ENCODE peak calls at places on chromosomes 3 and 15, in six cellular contexts. One of them, this sample, is unnamed. For H3K4me1, the result is how much of the 10 kb centered on the place peaks cover.

GRCh38 chr15:53454843-53455721 is 304.4 kb downstream of the WDR72 start:
- DNase-seq in heart right ventricle: no peak
- DNase-seq in upper lobe of right lung: no peak
- DNase-seq in psoas muscle: no peak
- DNase-seq in cardiac muscle cell: no peak
- DNase-seq in stomach: no peak
- DNase-seq in this sample: no peak

GRCh38 chr3:109548192-109548938 is 211.0 kb upstream of the DPPA4 start:
- DNase-seq in psoas muscle: no peak
- DNase-seq in upper lobe of right lung: no peak
- DNase-seq in stomach: no peak
- DNase-seq in heart right ventricle: no peak
- DNase-seq in cardiac muscle cell: no peak
- DNase-seq in this sample: no peak

GRCh38 chr3:114308830-114309229 is 15.0 kb downstream of the TIGIT start:
- DNase-seq in cardiac muscle cell: no peak
- DNase-seq in stomach: no peak
- DNase-seq in heart right ventricle: no peak
- DNase-seq in psoas muscle: no peak
- DNase-seq in upper lobe of right lung: no peak
- DNase-seq in this sample: peak

GRCh38 chr3:3366391-3366790 is 186.9 kb upstream of the CRBN start:
- DNase-seq in stomach: no peak
- DNase-seq in cardiac muscle cell: no peak
- DNase-seq in heart right ventricle: peak
- DNase-seq in psoas muscle: no peak
- DNase-seq in upper lobe of right lung: no peak
- DNase-seq in this sample: no peak

GRCh38 chr15:93121994-93122910 is 33.2 kb upstream of the RGMA start:
- DNase-seq in psoas muscle: peak
- DNase-seq in upper lobe of right lung: no peak
- DNase-seq in heart right ventricle: no peak
- DNase-seq in cardiac muscle cell: no peak
- DNase-seq in stomach: no peak
- DNase-seq in this sample: no peak

GRCh38 chr3:126693921-126694320 is 10.1 kb upstream of the CHCHD6 start:
- DNase-seq in psoas muscle: no peak
- DNase-seq in stomach: no peak
- DNase-seq in heart right ventricle: no peak
- DNase-seq in cardiac muscle cell: no peak
- DNase-seq in upper lobe of right lung: no peak
- DNase-seq in this sample: no peak

GRCh38 chr15:80036067-80036466 is 23.4 kb upstream of the ZFAND6 start:
- DNase-seq in psoas muscle: no peak
- DNase-seq in stomach: no peak
- DNase-seq in upper lobe of right lung: no peak
- DNase-seq in heart right ventricle: no peak
- DNase-seq in cardiac muscle cell: no peak
- DNase-seq in this sample: no peak

GRCh38 chr3:69385723-69386483 is at the start of gene FRMD4B:
- DNase-seq in psoas muscle: peak
- DNase-seq in cardiac muscle cell: peak
- DNase-seq in heart right ventricle: peak
- DNase-seq in stomach: peak
- DNase-seq in upper lobe of right lung: peak
- DNase-seq in this sample: peak

GRCh38 chr15:84844964-84845363 is 27.8 kb downstream of the ALPK3 start:
- DNase-seq in cardiac muscle cell: no peak
- DNase-seq in heart right ventricle: no peak
- DNase-seq in upper lobe of right lung: no peak
- DNase-seq in psoas muscle: no peak
- DNase-seq in stomach: no peak
- DNase-seq in this sample: no peak

GRCh38 chr3:65808407-65808806 is 230.3 kb downstream of the MAGI1 start:
- DNase-seq in stomach: no peak
- DNase-seq in upper lobe of right lung: no peak
- DNase-seq in psoas muscle: no peak
- DNase-seq in cardiac muscle cell: no peak
- DNase-seq in heart right ventricle: no peak
- DNase-seq in this sample: no peak

GRCh38 chr3:122272889-122273288 is 52.2 kb upstream of the CSTA start:
- DNase-seq in cardiac muscle cell: no peak
- DNase-seq in heart right ventricle: no peak
- DNase-seq in upper lobe of right lung: no peak
- DNase-seq in stomach: no peak
- DNase-seq in psoas muscle: no peak
- DNase-seq in this sample: no peak

GRCh38 chr3:107846282-107846852 is 244.5 kb downstream of the CD47 start:
- DNase-seq in stomach: peak
- DNase-seq in psoas muscle: peak
- DNase-seq in heart right ventricle: peak
- DNase-seq in upper lobe of right lung: peak
- DNase-seq in cardiac muscle cell: peak
- DNase-seq in this sample: peak

GRCh38 chr15:34084086-34084485 is 17.6 kb downstream of the EMC7 start:
- DNase-seq in upper lobe of right lung: no peak
- DNase-seq in stomach: no peak
- DNase-seq in cardiac muscle cell: peak
- DNase-seq in psoas muscle: peak
- DNase-seq in heart right ventricle: no peak
- DNase-seq in this sample: peak

GRCh38 chr3:153970735-153971347 is 150.3 kb upstream of the ARHGEF26 start:
- DNase-seq in upper lobe of right lung: no peak
- DNase-seq in heart right ventricle: no peak
- DNase-seq in stomach: no peak
- DNase-seq in cardiac muscle cell: peak
- DNase-seq in psoas muscle: no peak
- DNase-seq in this sample: no peak

GRCh38 chr3:10380906-10381795 is 60.2 kb upstream of the SEC13 start:
- DNase-seq in psoas muscle: no peak
- DNase-seq in upper lobe of right lung: no peak
- DNase-seq in cardiac muscle cell: no peak
- DNase-seq in heart right ventricle: no peak
- DNase-seq in stomach: no peak
- DNase-seq in this sample: no peak

GRCh38 chr15:56741541-56741940 is 8.2 kb upstream of the ZNF280D start:
- DNase-seq in upper lobe of right lung: no peak
- DNase-seq in cardiac muscle cell: no peak
- DNase-seq in stomach: no peak
- DNase-seq in psoas muscle: no peak
- DNase-seq in heart right ventricle: no peak
- DNase-seq in this sample: no peak

GRCh38 chr3:129045675-129046036 is 14.9 kb upstream of the GP9 start:
- DNase-seq in upper lobe of right lung: no peak
- DNase-seq in heart right ventricle: peak
- DNase-seq in psoas muscle: peak
- DNase-seq in cardiac muscle cell: no peak
- DNase-seq in stomach: no peak
- DNase-seq in this sample: peak

GRCh38 chr3:158058775-158059174 is 47.4 kb downstream of the SHOX2 start:
- DNase-seq in stomach: no peak
- DNase-seq in psoas muscle: no peak
- DNase-seq in upper lobe of right lung: no peak
- DNase-seq in cardiac muscle cell: no peak
- DNase-seq in heart right ventricle: no peak
- DNase-seq in this sample: no peak

GRCh38 chr15:45425135-45425534 is 46.8 kb upstream of the GATM start:
- DNase-seq in psoas muscle: no peak
- DNase-seq in cardiac muscle cell: peak
- DNase-seq in heart right ventricle: no peak
- DNase-seq in upper lobe of right lung: no peak
- DNase-seq in stomach: no peak
- DNase-seq in this sample: no peak

GRCh38 chr3:123791417-123791816 is 92.7 kb downstream of the MYLK start:
- DNase-seq in cardiac muscle cell: peak
- DNase-seq in psoas muscle: no peak
- DNase-seq in heart right ventricle: no peak
- DNase-seq in stomach: no peak
- DNase-seq in upper lobe of right lung: no peak
- DNase-seq in this sample: no peak

GRCh38 chr3:195916291-195916690 is 7.9 kb upstream of the TNK2 start:
- DNase-seq in cardiac muscle cell: no peak
- DNase-seq in stomach: no peak
- DNase-seq in heart right ventricle: no peak
- DNase-seq in upper lobe of right lung: peak
- DNase-seq in psoas muscle: peak
- DNase-seq in this sample: no peak

GRCh38 chr3:192564611-192565010 is 162.7 kb downstream of the FGF12 start:
- DNase-seq in cardiac muscle cell: peak
- DNase-seq in heart right ventricle: no peak
- DNase-seq in upper lobe of right lung: no peak
- DNase-seq in psoas muscle: no peak
- DNase-seq in stomach: no peak
- DNase-seq in this sample: no peak

GRCh38 chr15:57019496-57020160 is 101.2 kb downstream of the TCF12 start:
- DNase-seq in psoas muscle: no peak
- DNase-seq in stomach: no peak
- DNase-seq in cardiac muscle cell: peak
- DNase-seq in heart right ventricle: no peak
- DNase-seq in upper lobe of right lung: no peak
- DNase-seq in this sample: no peak

GRCh38 chr15:71822890-71823289 is 12.5 kb downstream of the NR2E3 start:
- DNase-seq in upper lobe of right lung: no peak
- DNase-seq in psoas muscle: no peak
- DNase-seq in cardiac muscle cell: no peak
- DNase-seq in stomach: no peak
- DNase-seq in heart right ventricle: no peak
- DNase-seq in this sample: no peak

DNA sequence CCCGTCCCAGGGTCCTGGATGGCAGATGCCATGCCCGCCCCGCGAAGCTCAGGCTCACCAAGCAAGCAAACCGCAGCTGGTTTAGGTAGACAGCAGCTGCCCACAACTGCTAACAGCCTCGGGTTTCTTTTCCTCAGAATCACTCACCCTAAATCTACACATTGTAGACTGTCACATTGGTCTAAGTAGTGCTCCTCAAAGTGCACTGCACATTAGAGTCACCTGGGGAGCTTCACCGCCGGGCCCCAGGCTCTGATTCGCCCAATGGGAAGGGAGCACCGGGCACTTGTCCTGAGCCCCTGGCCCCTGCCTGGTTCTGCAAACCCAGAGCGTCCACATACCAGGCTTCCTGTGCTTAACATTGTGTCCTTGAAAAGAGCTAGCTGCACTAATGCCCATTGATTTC is 752 bp downstream of the OCA2 start:
- DNase-seq in cardiac muscle cell: no peak
- DNase-seq in psoas muscle: no peak
- DNase-seq in upper lobe of right lung: no peak
- DNase-seq in heart right ventricle: no peak
- DNase-seq in stomach: no peak
- DNase-seq in this sample: no peak
- H3K4me1 ChIP-seq in cardiac muscle cell: under half
- H3K4me1 ChIP-seq in psoas muscle: under half
- H3K4me1 ChIP-seq in upper lobe of right lung: under half
- H3K4me1 ChIP-seq in heart right ventricle: under half
- H3K4me1 ChIP-seq in stomach: under half
- H3K4me1 ChIP-seq in this sample: under half

GRCh38 chr15:49605588-49605987 is 15.0 kb downstream of the FAM227B start:
- DNase-seq in heart right ventricle: no peak
- DNase-seq in cardiac muscle cell: no peak
- DNase-seq in upper lobe of right lung: no peak
- DNase-seq in psoas muscle: no peak
- DNase-seq in stomach: no peak
- DNase-seq in this sample: no peak

GRCh38 chr15:49604625-49605409 is 15.8 kb downstream of the FAM227B start:
- DNase-seq in stomach: no peak
- DNase-seq in heart right ventricle: no peak
- DNase-seq in cardiac muscle cell: no peak
- DNase-seq in psoas muscle: no peak
- DNase-seq in upper lobe of right lung: no peak
- DNase-seq in this sample: no peak

GRCh38 chr15:49610166-49610918 is 10.3 kb downstream of the FAM227B start:
- DNase-seq in stomach: no peak
- DNase-seq in upper lobe of right lung: no peak
- DNase-seq in cardiac muscle cell: peak
- DNase-seq in heart right ventricle: no peak
- DNase-seq in psoas muscle: no peak
- DNase-seq in this sample: no peak

DNA sequence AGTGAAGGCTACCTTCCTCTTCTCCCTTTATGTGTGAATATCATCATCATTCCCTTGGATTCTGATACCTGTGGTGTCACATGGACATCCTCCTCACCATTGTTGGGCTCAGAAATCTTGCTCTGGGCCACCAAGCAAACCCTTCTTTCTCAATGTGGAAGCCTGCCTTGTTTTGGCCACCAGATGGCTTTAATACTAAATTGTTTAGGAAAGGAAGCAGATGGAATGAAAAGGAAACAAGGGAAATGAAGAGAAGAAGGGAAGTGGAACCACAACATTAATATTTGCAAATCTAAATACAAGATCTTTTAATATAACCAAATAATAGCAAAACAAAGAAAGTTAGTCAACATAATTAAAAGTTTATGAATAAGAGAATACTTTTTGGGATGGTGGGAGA is 14.0 kb downstream of the FAM227B start:
- DNase-seq in cardiac muscle cell: peak
- DNase-seq in stomach: no peak
- DNase-seq in psoas muscle: no peak
- DNase-seq in heart right ventricle: no peak
- DNase-seq in upper lobe of right lung: no peak
- DNase-seq in this sample: no peak
- TF ChIP-seq CTCF in cardiac muscle cell: no peak
- TF ChIP-seq CTCF in stomach: no peak
- TF ChIP-seq CTCF in psoas muscle: no peak
- TF ChIP-seq CTCF in heart right ventricle: no peak
- TF ChIP-seq CTCF in upper lobe of right lung: no peak
- TF ChIP-seq CTCF in this sample: no peak

GRCh38 chr3:47430606-47431005 is 45.1 kb downstream of the SCAP start:
- DNase-seq in heart right ventricle: no peak
- DNase-seq in upper lobe of right lung: no peak
- DNase-seq in stomach: no peak
- DNase-seq in psoas muscle: peak
- DNase-seq in cardiac muscle cell: no peak
- DNase-seq in this sample: no peak
- H3K4me1 ChIP-seq in heart right ventricle: under half
- H3K4me1 ChIP-seq in upper lobe of right lung: under half
- H3K4me1 ChIP-seq in stomach: under half
- H3K4me1 ChIP-seq in psoas muscle: under half
- H3K4me1 ChIP-seq in cardiac muscle cell: under half
- H3K4me1 ChIP-seq in this sample: under half

GRCh38 chr15:86629957-86630356 is 550.3 kb downstream of the AGBL1 start:
- DNase-seq in cardiac muscle cell: no peak
- DNase-seq in stomach: no peak
- DNase-seq in upper lobe of right lung: no peak
- DNase-seq in heart right ventricle: no peak
- DNase-seq in psoas muscle: no peak
- DNase-seq in this sample: no peak

GRCh38 chr15:86629409-86629808 is 549.7 kb downstream of the AGBL1 start:
- DNase-seq in upper lobe of right lung: no peak
- DNase-seq in psoas muscle: no peak
- DNase-seq in cardiac muscle cell: no peak
- DNase-seq in heart right ventricle: no peak
- DNase-seq in stomach: no peak
- DNase-seq in this sample: no peak

GRCh38 chr15:86634146-86634545 is 554.5 kb downstream of the AGBL1 start:
- DNase-seq in stomach: no peak
- DNase-seq in cardiac muscle cell: no peak
- DNase-seq in upper lobe of right lung: no peak
- DNase-seq in heart right ventricle: no peak
- DNase-seq in psoas muscle: no peak
- DNase-seq in this sample: no peak

GRCh38 chr15:86634992-86635608 is 555.4 kb downstream of the AGBL1 start:
- DNase-seq in upper lobe of right lung: no peak
- DNase-seq in heart right ventricle: no peak
- DNase-seq in stomach: no peak
- DNase-seq in cardiac muscle cell: no peak
- DNase-seq in psoas muscle: no peak
- DNase-seq in this sample: peak

GRCh38 chr15:86630946-86631345 is 551.3 kb downstream of the AGBL1 start:
- DNase-seq in psoas muscle: no peak
- DNase-seq in upper lobe of right lung: no peak
- DNase-seq in heart right ventricle: no peak
- DNase-seq in cardiac muscle cell: no peak
- DNase-seq in stomach: no peak
- DNase-seq in this sample: no peak
- TF ChIP-seq CTCF in psoas muscle: no peak
- TF ChIP-seq CTCF in upper lobe of right lung: no peak
- TF ChIP-seq CTCF in heart right ventricle: no peak
- TF ChIP-seq CTCF in cardiac muscle cell: no peak
- TF ChIP-seq CTCF in stomach: no peak
- TF ChIP-seq CTCF in this sample: no peak

This sample was measured in mucosa of descending colon.